ENCODE peak calls at places on chromosomes 11 and 22, in ten cellular contexts. S is spleen, I is GM12878, D is fibroblast of mammary gland, O is cardiac fibroblast, G is transverse colon, M is psoas muscle, H is BE2C, Z is body of pancreas, B is mesenchymal stem cell. C is an unnamed sample.
A peak's percentile ranks its signal among the peaks of the same experiment; 100 is the strongest.

GRCh38 chr11:125300791-125301218 is 136.3 kb downstream of the PKNOX2 start:
- DNase-seq in S (no peak), I (no peak), D (peak; percentile 57), O (peak; percentile 78), G (no peak), M (no peak), H (no peak), Z (peak; percentile 30), B (peak; percentile 73), C (no peak)

GRCh38 chr11:13073119-13073981 is 64.2 kb downstream of the RASSF10 start:
- DNase-seq in S (no peak), I (peak; percentile 23), D (peak; percentile 47), O (peak; percentile 55), G (no peak), M (no peak), H (no peak), Z (no peak), B (peak; percentile 57), C (no peak)

GRCh38 chr22:21020802-21021429 is 6.0 kb downstream of the P2RX6 start:
- DNase-seq in S (no peak), I (no peak), D (no peak), O (peak; percentile 15), G (no peak), M (no peak), H (peak; percentile 40), Z (no peak), B (peak; percentile 10), C (no peak)

GRCh38 chr11:57402188-57403066 is 12.0 kb upstream of the PRG2 start:
- DNase-seq in S (no peak), I (no peak), D (no peak), O (no peak), G (no peak), M (no peak), H (no peak), Z (no peak), B (no peak), C (no peak)

GRCh38 chr11:12017243-12017678 is 8.8 kb upstream of the DKK3 start:
- DNase-seq in S (no peak), I (no peak), D (peak; percentile 89), O (peak; percentile 93), G (no peak), M (no peak), H (no peak), Z (no peak), B (peak; percentile 48), C (no peak)

GRCh38 chr11:1295086-1295485 is 14.3 kb downstream of the TOLLIP start:
- DNase-seq in S (peak; percentile 68), I (no peak), D (no peak), O (no peak), G (peak; percentile 7), M (no peak), H (no peak), Z (peak; percentile 3), B (no peak), C (no peak)

GRCh38 chr22:23180301-23180892 is at the start of gene BCR:
- DNase-seq in S (peak; percentile 93), I (no peak), D (peak; percentile 51), O (peak; percentile 67), G (peak; percentile 82), M (peak; percentile 76), H (peak; percentile 77), Z (peak; percentile 84), B (peak; percentile 66), C (no peak)

GRCh38 chr11:128451651-128452470 is 135.5 kb downstream of the ETS1 start:
- DNase-seq in S (peak; percentile 70), I (no peak), D (peak; percentile 54), O (peak; percentile 52), G (peak; percentile 38), M (peak; percentile 60), H (no peak), Z (peak; percentile 61), B (no peak), C (no peak)

GRCh38 chr11:107705027-107705426 is 6.8 kb downstream of the SLN start:
- DNase-seq in S (no peak), I (no peak), D (peak; percentile 96), O (peak; percentile 93), G (no peak), M (no peak), H (no peak), Z (no peak), B (peak; percentile 90), C (no peak)

GRCh38 chr11:130839950-130840666 is 76.2 kb downstream of the SNX19 start:
- DNase-seq in S (no peak), I (no peak), D (peak; percentile 96), O (peak; percentile 94), G (no peak), M (no peak), H (no peak), Z (no peak), B (peak; percentile 77), C (no peak)

GRCh38 chr11:2271077-2271326 is 614 bp upstream of the ASCL2 start:
- DNase-seq in S (peak; percentile 88), I (no peak), D (no peak), O (no peak), G (peak; percentile 41), M (peak; percentile 48), H (no peak), Z (peak; percentile 40), B (no peak), C (no peak)

GRCh38 chr11:64060861-64061444 is 25.2 kb downstream of the FLRT1 start:
- DNase-seq in S (peak; percentile 83), I (no peak), D (peak; percentile 10), O (peak; percentile 9), G (peak; percentile 29), M (peak; percentile 60), H (peak; percentile 76), Z (peak; percentile 40), B (peak; percentile 43), C (no peak)

GRCh38 chr22:40567626-40568328 is 68.7 kb downstream of the MRTFA start:
- DNase-seq in S (no peak), I (no peak), D (no peak), O (no peak), G (no peak), M (no peak), H (no peak), Z (no peak), B (no peak), C (no peak)

GRCh38 chr11:37905707-37906417 is 1307.8 kb upstream of the RAG2 start:
- DNase-seq in S (no peak), I (no peak), D (no peak), O (no peak), G (peak; percentile 53), M (no peak), H (no peak), Z (peak; percentile 57), B (no peak), C (no peak)

GRCh38 chr11:66327171-66328035 is 8.8 kb downstream of the RIN1 start:
- DNase-seq in S (no peak), I (no peak), D (peak; percentile 67), O (peak; percentile 81), G (no peak), M (peak; percentile 41), H (no peak), Z (no peak), B (peak; percentile 84), C (no peak)
- H3K4me3 ChIP-seq in S (no peak overlapping the region), I (no peak overlapping the region), D (no peak overlapping the region), O (no peak overlapping the region), G (no peak overlapping the region), M (no peak overlapping the region), H (no peak overlapping the region), Z (no peak overlapping the region), B (peak overlapping the region; percentile 60), C (no peak overlapping the region)

GRCh38 chr11:88308576-88308975 is 29.0 kb downstream of the CTSC start:
- DNase-seq in S (no peak), I (no peak), D (no peak), O (no peak), G (no peak), M (no peak), H (no peak), Z (no peak), B (no peak), C (no peak)
- H3K4me3 ChIP-seq in S (no peak overlapping the region), I (no peak overlapping the region), D (no peak overlapping the region), O (no peak overlapping the region), G (no peak overlapping the region), M (no peak overlapping the region), H (no peak overlapping the region), Z (no peak overlapping the region), B (no peak overlapping the region), C (no peak overlapping the region)

GRCh38 chr11:47946682-47947575 is 33.4 kb upstream of the PTPRJ start:
- DNase-seq in S (peak; percentile 75), I (no peak), D (peak; percentile 97), O (peak; percentile 97), G (peak; percentile 73), M (peak; percentile 86), H (peak; percentile 7), Z (peak; percentile 71), B (peak; percentile 93), C (peak; percentile 79)

GRCh38 chr11:47950396-47950795 is 30.0 kb upstream of the PTPRJ start:
- DNase-seq in S (peak; percentile 81), I (peak; percentile 11), D (no peak), O (peak; percentile 38), G (peak; percentile 34), M (no peak), H (no peak), Z (no peak), B (peak; percentile 35), C (no peak)

GRCh38 chr11:47943721-47944554 is 36.4 kb upstream of the PTPRJ start:
- DNase-seq in S (no peak), I (no peak), D (no peak), O (no peak), G (no peak), M (no peak), H (no peak), Z (no peak), B (no peak), C (no peak)

GRCh38 chr11:47944555-47945128 is 35.7 kb upstream of the PTPRJ start:
- DNase-seq in S (no peak), I (no peak), D (no peak), O (peak; percentile 54), G (no peak), M (no peak), H (no peak), Z (no peak), B (no peak), C (no peak)

GRCh38 chr11:47948137-47948536 is 32.2 kb upstream of the PTPRJ start:
- DNase-seq in S (no peak), I (no peak), D (no peak), O (no peak), G (no peak), M (no peak), H (no peak), Z (no peak), B (no peak), C (no peak)
- H3K4me3 ChIP-seq in S (no peak overlapping the region), I (no peak overlapping the region), D (no peak overlapping the region), O (no peak overlapping the region), G (no peak overlapping the region), M (no peak overlapping the region), H (no peak overlapping the region), Z (no peak overlapping the region), B (no peak overlapping the region), C (no peak overlapping the region)

DNA sequence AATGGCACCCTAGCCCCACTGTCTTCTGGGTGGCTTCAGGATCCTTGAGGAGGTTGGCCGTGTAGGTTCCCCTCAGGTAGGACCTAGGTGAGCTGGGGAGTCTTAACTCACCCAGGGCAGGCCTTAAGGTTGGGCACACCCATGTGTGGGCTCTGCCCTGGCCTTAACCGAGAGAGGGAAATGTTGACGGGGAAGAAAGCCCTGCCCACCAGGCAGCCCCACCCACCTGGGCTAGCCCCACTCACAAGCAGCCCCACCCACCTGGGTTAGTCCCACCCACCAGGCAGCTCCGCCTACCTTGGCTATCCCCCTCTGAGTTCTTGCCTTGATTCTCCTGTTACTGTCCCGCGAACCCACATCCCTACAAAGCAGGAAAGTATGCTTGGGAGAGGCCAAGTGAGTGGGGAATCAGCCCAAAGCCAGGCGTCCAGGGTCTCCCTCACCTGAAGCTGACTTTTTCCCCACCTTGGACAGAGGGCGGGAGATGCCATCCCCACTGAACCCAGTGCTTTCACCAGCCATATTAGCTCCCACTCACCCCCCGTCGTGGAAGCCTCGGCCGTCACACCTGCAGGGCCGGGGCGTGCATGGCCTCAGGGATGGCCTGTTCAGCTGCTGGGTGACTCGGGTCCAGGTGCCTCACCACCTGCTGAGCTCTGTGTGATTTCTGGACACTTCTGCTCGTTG is at the start of gene MYEOV:
- DNase-seq in S (peak; percentile 83), I (peak; percentile 16), D (peak; percentile 55), O (peak; percentile 55), G (peak; percentile 81), M (no peak), H (peak; percentile 92), Z (peak; percentile 32), B (peak; percentile 32), C (peak; percentile 86)
- H3K4me3 ChIP-seq in S (no peak within 1 kb of the TSS), I (no peak within 1 kb of the TSS), D (no peak within 1 kb of the TSS), O (no peak within 1 kb of the TSS), G (no peak within 1 kb of the TSS), M (no peak within 1 kb of the TSS), H (no peak within 1 kb of the TSS), Z (no peak within 1 kb of the TSS), B (no peak within 1 kb of the TSS), C (peak within 1 kb of the TSS; percentile 94)